ENCODE peak calls at places on chromosome 9, in five cellular contexts. W, V, O, S and U are unnamed samples.

GRCh38 chr9:99822596-99823391 is 1.1 kb downstream of the NR4A3 start:
- DNase-seq in O (peak; percentile 35), W (no peak), V (peak; percentile 36), S (peak; percentile 67), U (peak; percentile 92)

GRCh38 chr9:109859447-109859846 is 79.4 kb downstream of the PALM2AKAP2 start:
- DNase-seq in O (no peak), S (no peak), V (no peak), W (no peak), U (no peak)

GRCh38 chr9:128370752-128371621 is at the start of gene URM1:
- DNase-seq in O (peak; percentile 98), S (peak; percentile 98), V (peak; percentile 98), W (peak; percentile 91), U (peak; percentile 99)

GRCh38 chr9:133728856-133729645 is 9.1 kb downstream of the SARDH start:
- DNase-seq in V (no peak), S (no peak), O (no peak), W (no peak), U (peak; percentile 41)

GRCh38 chr9:88998911-88999310 is 7.6 kb downstream of the S1PR3 start:
- DNase-seq in W (no peak), V (peak; percentile 43), S (peak; percentile 35), O (no peak), U (peak; percentile 79)

GRCh38 chr9:115327441-115328122 is 209.6 kb upstream of the TNC start:
- DNase-seq in V (no peak), O (no peak), S (peak; percentile 69), W (no peak), U (no peak)

GRCh38 chr9:128625391-128626145 is 31.1 kb downstream of the DYNC2I2 start:
- DNase-seq in W (no peak), O (no peak), S (no peak), V (peak; percentile 41), U (no peak)

GRCh38 chr9:94827584-94828304 is 101.2 kb downstream of the AOPEP start:
- DNase-seq in O (no peak), V (peak; percentile 30), W (no peak), S (peak; percentile 31), U (no peak)

GRCh38 chr9:134742822-134743221 is 101.2 kb downstream of the COL5A1 start:
- DNase-seq in W (no peak), S (no peak), V (no peak), O (no peak), U (no peak)

GRCh38 chr9:34957492-34958410 is at the start of gene PHF24:
- DNase-seq in O (no peak), S (peak; percentile 15), V (no peak), W (no peak), U (no peak)

GRCh38 chr9:69176446-69177135 is 2.5 kb downstream of the TJP2 start:
- DNase-seq in S (no peak), O (no peak), V (no peak), W (no peak), U (no peak)

GRCh38 chr9:93009337-93010015 is 49.0 kb upstream of the SUSD3 start:
- DNase-seq in V (peak; percentile 14), S (no peak), W (no peak), O (no peak), U (peak; percentile 27)

GRCh38 chr9:35397923-35398322 is 92.0 kb upstream of the RUSC2 start:
- DNase-seq in O (no peak), W (no peak), S (no peak), V (no peak), U (no peak)